ENCODE peak calls at places on chromosomes 5 and 9, in nine cellular contexts. P, J, D, X, Y, Z, K, V and W are unnamed samples.
A peak's percentile ranks its signal among the peaks of the same experiment; 100 is the strongest.

GRCh38 chr9:89122944-89123343 is 55.7 kb downstream of the SHC3 start:
- DNase-seq in V (no peak), Y (no peak), D (no peak), X (peak; percentile 24), Z (no peak), K (no peak), J (no peak), P (peak; percentile 9), W (no peak)

GRCh38 chr5:59542841-59543825 is 350.4 kb downstream of the PDE4D start:
- DNase-seq in K (no peak), X (no peak), Z (no peak), P (no peak), Y (no peak), V (no peak), D (no peak), J (peak; percentile 53), W (peak; percentile 79)

GRCh38 chr9:102237094-102237493 is 498.6 kb upstream of the GRIN3A start:
- DNase-seq in J (no peak), Z (no peak), Y (no peak), D (peak; percentile 9), K (no peak), X (no peak), P (no peak), V (no peak), W (no peak)

GRCh38 chr9:28212979-28213378 is 639.7 kb upstream of the C9orf72 start:
- DNase-seq in X (peak; percentile 71), Y (no peak), Z (no peak), V (no peak), P (peak; percentile 78), K (no peak), D (no peak), J (no peak), W (no peak)

GRCh38 chr5:146027746-146028145 is 77.6 kb downstream of the PLAC8L1 start:
- DNase-seq in K (no peak), Z (no peak), Y (no peak), P (peak; percentile 91), J (no peak), V (no peak), D (no peak), X (peak; percentile 88), W (no peak)

GRCh38 chr5:180128671-180129261 is 57.2 kb upstream of the RNF130 start:
- DNase-seq in V (peak; percentile 34), J (no peak), Z (no peak), Y (no peak), X (no peak), D (no peak), K (peak; percentile 72), P (no peak), W (no peak)

GRCh38 chr5:166499452-166500240 is 1791.8 kb upstream of the WWC1 start:
- DNase-seq in J (no peak), V (no peak), Z (no peak), D (no peak), X (no peak), P (no peak), K (no peak), Y (no peak), W (no peak)

GRCh38 chr5:175471628-175472027 is 6.7 kb upstream of the SFXN1 start:
- DNase-seq in P (no peak), X (no peak), V (no peak), Z (no peak), D (no peak), J (no peak), Y (no peak), K (no peak), W (no peak)

GRCh38 chr9:128552744-128553221 is 396 bp downstream of the SPTAN1 start:
- DNase-seq in X (no peak), J (no peak), K (peak; percentile 90), D (no peak), P (no peak), Z (peak; percentile 68), V (no peak), Y (peak; percentile 53), W (no peak)

GRCh38 chr9:8733096-8733954 is 933.7 kb upstream of the DMAC1 start:
- DNase-seq in Y (no peak), X (no peak), K (no peak), J (no peak), D (no peak), Z (no peak), P (no peak), V (peak; percentile 13), W (no peak)

GRCh38 chr9:10946676-10947410 is 334.0 kb upstream of the PTPRD start:
- DNase-seq in X (no peak), Z (no peak), Y (no peak), J (no peak), K (peak; percentile 44), P (no peak), D (no peak), V (no peak), W (no peak)

GRCh38 chr9:93864840-93865239 is 90.3 kb downstream of the BARX1 start:
- DNase-seq in D (no peak), Y (peak; percentile 13), Z (no peak), V (no peak), P (no peak), X (no peak), J (no peak), K (peak; percentile 36), W (no peak)

GRCh38 chr5:149220750-149221149 is 50.9 kb upstream of the AFAP1L1 start:
- DNase-seq in V (no peak), P (no peak), K (no peak), Y (no peak), J (peak; percentile 21), Z (no peak), D (no peak), X (no peak), W (no peak)

GRCh38 chr9:78029601-78030552 is 1.7 kb downstream of the GNAQ start:
- DNase-seq in P (no peak), Y (no peak), Z (peak; percentile 47), D (no peak), X (no peak), K (no peak), J (no peak), V (no peak), W (no peak)

GRCh38 chr9:106877345-106877744 is 14.4 kb downstream of the ZNF462 start:
- DNase-seq in X (no peak), K (peak; percentile 31), J (no peak), Z (no peak), Y (no peak), V (no peak), P (no peak), D (no peak), W (no peak)

GRCh38 chr5:138809391-138809790 is 56.2 kb downstream of the CTNNA1 start:
- DNase-seq in K (no peak), P (peak; percentile 24), V (no peak), Y (no peak), Z (no peak), D (no peak), J (no peak), X (no peak), W (no peak)

GRCh38 chr5:87151547-87151946 is 116.1 kb upstream of the RASA1 start:
- DNase-seq in Y (no peak), X (peak; percentile 50), K (no peak), Z (no peak), J (no peak), P (peak; percentile 91), D (no peak), V (no peak), W (peak; percentile 69)

GRCh38 chr9:123395276-123396006 is 39.4 kb downstream of the CRB2 start:
- DNase-seq in K (peak; percentile 41), Y (no peak), X (no peak), D (no peak), Z (no peak), V (no peak), P (no peak), J (no peak), W (no peak)

GRCh38 chr5:113162208-113162607 is 185.6 kb downstream of the DCP2 start:
- DNase-seq in X (no peak), P (no peak), D (no peak), V (no peak), K (no peak), J (no peak), Y (no peak), Z (no peak), W (no peak)

GRCh38 chr5:36692791-36693763 is 86.7 kb downstream of the SLC1A3 start:
- DNase-seq in Y (peak; percentile 80), J (peak; percentile 45), X (no peak), P (peak; percentile 57), K (peak; percentile 94), V (peak; percentile 59), D (peak; percentile 50), Z (peak; percentile 86), W (no peak)

GRCh38 chr9:124309665-124310064 is 51.9 kb downstream of the NEK6 start:
- DNase-seq in P (peak; percentile 90), Z (no peak), V (no peak), D (no peak), K (no peak), J (peak; percentile 90), X (peak; percentile 70), Y (no peak), W (peak; percentile 85)

GRCh38 chr9:120151806-120152205 is 428.2 kb downstream of the CDK5RAP2 start:
- DNase-seq in J (no peak), P (no peak), K (no peak), Z (no peak), X (no peak), Y (no peak), V (no peak), D (no peak), W (no peak)

GRCh38 chr9:136228107-136228875 is 17.3 kb downstream of the QSOX2 start:
- DNase-seq in Z (no peak), J (peak; percentile 71), Y (no peak), P (peak; percentile 32), D (no peak), K (peak; percentile 43), V (no peak), X (peak; percentile 81), W (no peak)